ENCODE peak calls at places on chromosomes 13 and 19, in five cellular contexts. B is progenitor cell of endocrine pancreas, S is GM10248, Z is glutamatergic neuron, T is neural progenitor cell. V is an unnamed sample.

GRCh38 chr13:30676672-30677071 is 58.7 kb upstream of the ALOX5AP start:
- DNase-seq in T (no peak), S (no peak), B (no peak), Z (no peak), V (no peak)

GRCh38 chr13:76000131-76000530 is 364.0 kb downstream of the LMO7 start:
- DNase-seq in B (no peak), T (no peak), Z (no peak), S (no peak), V (no peak)

GRCh38 chr13:102642475-102642874 is 45.7 kb downstream of the TPP2 start:
- DNase-seq in S (no peak), B (no peak), Z (no peak), T (no peak), V (no peak)

GRCh38 chr19:49895566-49896297 is 955 bp downstream of the IL4I1 start:
- DNase-seq in T (no peak), B (no peak), Z (no peak), S (peak; percentile 48), V (no peak)

GRCh38 chr19:3065675-3066357 is 3.5 kb upstream of the TLE5 start:
- DNase-seq in B (peak; percentile 42), Z (no peak), T (no peak), S (peak; percentile 81), V (no peak)

GRCh38 chr13:113192902-113193301 is 15.6 kb downstream of the PCID2 start:
- DNase-seq in S (no peak), Z (no peak), B (no peak), T (no peak), V (no peak)

GRCh38 chr13:40433577-40433976 is 232.9 kb downstream of the FOXO1 start:
- DNase-seq in S (no peak), Z (no peak), T (no peak), B (no peak), V (no peak)

GRCh38 chr19:51097166-51097736 is 11.0 kb downstream of the CTU1 start:
- DNase-seq in S (peak; percentile 81), T (peak; percentile 70), B (peak; percentile 68), Z (peak; percentile 81), V (peak; percentile 87)

GRCh38 chr13:48194392-48194754 is 38.6 kb upstream of the ITM2B start:
- DNase-seq in T (no peak), Z (no peak), B (no peak), S (peak; percentile 37), V (no peak)

GRCh38 chr19:23415561-23416191 is 20.4 kb upstream of the ZNF91 start:
- DNase-seq in T (peak; percentile 94), S (no peak), Z (peak; percentile 84), B (peak; percentile 48), V (peak; percentile 72)

GRCh38 chr19:35098413-35099049 is 17.1 kb upstream of the FXYD3 start:
- DNase-seq in S (no peak), B (no peak), T (no peak), Z (no peak), V (no peak)

GRCh38 chr13:49625392-49626137 is 2.7 kb upstream of the ARL11 start:
- DNase-seq in S (no peak), Z (no peak), T (no peak), B (no peak), V (peak; percentile 19)

GRCh38 chr19:35468637-35469036 is 20.6 kb downstream of the FFAR2 start:
- DNase-seq in Z (no peak), T (peak; percentile 59), S (peak; percentile 84), B (no peak), V (peak; percentile 28)

GRCh38 chr19:2846180-2846935 is 5.1 kb downstream of the ZNF555 start:
- DNase-seq in Z (no peak), T (no peak), S (no peak), B (no peak), V (no peak)

GRCh38 chr13:33352023-33352422 is 66.5 kb upstream of the STARD13 start:
- DNase-seq in T (no peak), Z (no peak), S (no peak), B (no peak), V (no peak)

GRCh38 chr13:99450416-99450815 is 50.9 kb upstream of the TM9SF2 start:
- DNase-seq in T (no peak), Z (no peak), B (no peak), S (no peak), V (no peak)

GRCh38 chr13:34555988-34556387 is 386.1 kb upstream of the NBEA start:
- DNase-seq in T (peak; percentile 12), Z (no peak), S (no peak), B (no peak), V (no peak)

GRCh38 chr19:33530261-33530660 is 8.7 kb upstream of the PEPD start:
- DNase-seq in S (no peak), T (no peak), Z (no peak), B (no peak), V (no peak)

GRCh38 chr19:49114630-49115363 is 627 bp downstream of the LIN7B start:
- DNase-seq in B (peak; percentile 56), Z (peak; percentile 74), S (no peak), T (peak; percentile 93), V (peak; percentile 77)

GRCh38 chr19:45051929-45052579 is 13.2 kb downstream of the CLASRP start:
- DNase-seq in S (no peak), B (no peak), T (no peak), Z (no peak), V (no peak)

DNA sequence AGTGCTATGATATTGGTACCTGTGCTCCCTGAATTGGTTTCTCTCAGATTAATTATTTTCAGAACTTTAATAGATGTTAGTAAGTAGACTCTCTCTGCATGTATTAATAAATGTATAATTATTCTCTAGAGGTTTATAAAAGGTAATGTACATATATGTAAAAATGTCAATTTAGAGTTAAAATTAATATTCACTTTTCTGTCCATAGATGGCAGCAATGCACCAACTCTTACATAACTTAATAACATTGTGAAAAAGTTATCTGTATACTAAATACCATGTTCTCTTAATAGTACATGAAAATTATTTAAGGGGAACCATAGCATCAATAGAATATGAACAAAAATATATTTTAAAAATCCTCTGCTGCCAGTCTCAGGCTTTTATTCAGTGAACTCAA is 515.0 kb upstream of the KLHL1 start:
- DNase-seq in T (peak; percentile 2), B (no peak), Z (no peak), S (no peak), V (no peak)
- TF ChIP-seq CTCF in T (peak; percentile 63), B (peak; percentile 64), Z (peak; percentile 64), S (peak; percentile 29), V (peak; percentile 52)

GRCh38 chr19:19321143-19321577 is 531 bp downstream of the MAU2 start:
- DNase-seq in Z (no peak), S (no peak), T (peak; percentile 71), B (peak; percentile 26), V (peak; percentile 51)
- TF ChIP-seq CTCF in Z (no peak), S (no peak), T (no peak), B (peak; percentile 10), V (no peak)

GRCh38 chr19:47018923-47019322 is 714 bp upstream of the NPAS1 start:
- DNase-seq in B (no peak), S (no peak), T (no peak), Z (no peak), V (no peak)

GRCh38 chr19:47012620-47013019 is 7.0 kb upstream of the NPAS1 start:
- DNase-seq in Z (no peak), T (no peak), B (no peak), S (no peak), V (no peak)

DNA sequence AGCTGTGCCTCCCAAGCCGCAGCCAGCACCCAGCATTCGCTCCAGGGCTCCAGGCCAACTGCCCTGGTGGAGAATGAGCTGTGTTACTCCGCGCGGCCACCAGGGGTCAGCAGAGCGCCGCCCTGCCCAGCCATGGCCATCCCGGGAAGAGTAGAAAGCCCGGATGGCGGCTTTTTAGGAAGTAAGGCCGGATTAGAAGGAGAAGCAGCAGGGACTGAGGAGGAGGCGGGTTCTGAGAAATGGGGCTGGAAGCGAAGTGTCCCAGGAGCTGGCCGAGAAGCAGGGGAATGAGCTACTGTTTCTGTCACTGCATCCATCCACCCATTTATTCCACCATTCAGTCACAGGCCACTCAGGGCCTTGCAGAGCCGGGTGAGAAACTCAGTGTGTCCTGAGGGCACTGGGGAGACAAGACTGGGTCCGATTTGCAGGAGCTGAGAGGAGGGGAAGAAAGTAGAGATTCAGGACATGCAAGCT is 6.6 kb upstream of the NPAS1 start:
- DNase-seq in B (peak; percentile 79), T (peak; percentile 86), S (peak; percentile 82), Z (peak; percentile 89), V (peak; percentile 88)
- TF ChIP-seq CTCF in B (peak; percentile 99), T (peak; percentile 98), S (peak; percentile 98), Z (peak; percentile 98), V (peak; percentile 99)

GRCh38 chr19:40716655-40717324 is at the start of the genes COQ8B and ITPKC:
- DNase-seq in B (peak; percentile 100), T (peak; percentile 100), Z (peak; percentile 100), S (peak; percentile 98), V (peak; percentile 100)
- TF ChIP-seq CTCF in B (peak; percentile 31), T (peak; percentile 27), Z (no peak), S (no peak), V (no peak)

GRCh38 chr19:57406516-57407123 is 4.3 kb upstream of the ZNF17 start:
- DNase-seq in T (peak; percentile 85), B (peak; percentile 62), S (peak; percentile 76), Z (peak; percentile 89), V (peak; percentile 75)

GRCh38 chr19:57410748-57411671 is at the start of gene ZNF17:
- DNase-seq in S (peak; percentile 94), B (peak; percentile 72), T (peak; percentile 98), Z (peak; percentile 91), V (peak; percentile 90)
- TF ChIP-seq CTCF in S (no peak), B (no peak), T (no peak), Z (no peak), V (no peak)